ENCODE peak calls at places on chromosomes 1 and 21, in seven cellular contexts. One of them, this sample, is unnamed.

GRCh38 chr1:20720631-20721051 is 2.8 kb upstream of the KIF17 start:
- DNase-seq in stomach: no peak
- DNase-seq in endothelial cell of umbilical vein: no peak
- DNase-seq in glutamatergic neuron: no peak
- DNase-seq in fibroblast of lung: no peak
- DNase-seq in neural crest cell: no peak
- DNase-seq in cardiac fibroblast: no peak
- DNase-seq in this sample: no peak

GRCh38 chr1:55868026-55868425 is 652.9 kb upstream of the USP24 start:
- DNase-seq in stomach: no peak
- DNase-seq in endothelial cell of umbilical vein: peak
- DNase-seq in glutamatergic neuron: no peak
- DNase-seq in fibroblast of lung: peak
- DNase-seq in neural crest cell: no peak
- DNase-seq in cardiac fibroblast: peak
- DNase-seq in this sample: no peak

GRCh38 chr1:118987431-118988185 is 535 bp downstream of the TBX15 start:
- DNase-seq in stomach: no peak
- DNase-seq in endothelial cell of umbilical vein: no peak
- DNase-seq in glutamatergic neuron: peak
- DNase-seq in fibroblast of lung: no peak
- DNase-seq in neural crest cell: no peak
- DNase-seq in cardiac fibroblast: peak
- DNase-seq in this sample: no peak

GRCh38 chr1:53822931-53823330 is 15.2 kb downstream of the NDC1 start:
- DNase-seq in stomach: no peak
- DNase-seq in endothelial cell of umbilical vein: no peak
- DNase-seq in glutamatergic neuron: no peak
- DNase-seq in fibroblast of lung: no peak
- DNase-seq in neural crest cell: no peak
- DNase-seq in cardiac fibroblast: no peak
- DNase-seq in this sample: peak

GRCh38 chr1:67339623-67340343 is 32.1 kb downstream of the IL12RB2 start:
- DNase-seq in stomach: no peak
- DNase-seq in endothelial cell of umbilical vein: no peak
- DNase-seq in glutamatergic neuron: no peak
- DNase-seq in fibroblast of lung: peak
- DNase-seq in neural crest cell: no peak
- DNase-seq in cardiac fibroblast: peak
- DNase-seq in this sample: no peak

GRCh38 chr1:58898739-58899580 is 115.1 kb upstream of the JUN start:
- DNase-seq in stomach: no peak
- DNase-seq in endothelial cell of umbilical vein: peak
- DNase-seq in glutamatergic neuron: peak
- DNase-seq in fibroblast of lung: no peak
- DNase-seq in neural crest cell: no peak
- DNase-seq in cardiac fibroblast: no peak
- DNase-seq in this sample: no peak

GRCh38 chr1:184056921-184057496 is 5.5 kb downstream of the TSEN15 start:
- DNase-seq in stomach: no peak
- DNase-seq in endothelial cell of umbilical vein: no peak
- DNase-seq in glutamatergic neuron: no peak
- DNase-seq in fibroblast of lung: peak
- DNase-seq in neural crest cell: no peak
- DNase-seq in cardiac fibroblast: peak
- DNase-seq in this sample: no peak

GRCh38 chr1:152111515-152111968 is 3.7 kb downstream of the TCHH start:
- DNase-seq in stomach: no peak
- DNase-seq in endothelial cell of umbilical vein: peak
- DNase-seq in glutamatergic neuron: peak
- DNase-seq in fibroblast of lung: peak
- DNase-seq in neural crest cell: no peak
- DNase-seq in cardiac fibroblast: no peak
- DNase-seq in this sample: peak

GRCh38 chr1:235051521-235051920 is 77.1 kb downstream of the TOMM20 start:
- DNase-seq in stomach: no peak
- DNase-seq in endothelial cell of umbilical vein: no peak
- DNase-seq in glutamatergic neuron: no peak
- DNase-seq in fibroblast of lung: no peak
- DNase-seq in neural crest cell: no peak
- DNase-seq in cardiac fibroblast: no peak
- DNase-seq in this sample: no peak

GRCh38 chr21:44299458-44300261 is at the start of gene PFKL:
- DNase-seq in stomach: peak
- DNase-seq in endothelial cell of umbilical vein: peak
- DNase-seq in glutamatergic neuron: peak
- DNase-seq in fibroblast of lung: peak
- DNase-seq in neural crest cell: peak
- DNase-seq in cardiac fibroblast: peak
- DNase-seq in this sample: peak

GRCh38 chr21:27633631-27634030 is 666.7 kb upstream of the ADAMTS5 start:
- DNase-seq in stomach: no peak
- DNase-seq in endothelial cell of umbilical vein: no peak
- DNase-seq in glutamatergic neuron: no peak
- DNase-seq in fibroblast of lung: no peak
- DNase-seq in neural crest cell: no peak
- DNase-seq in cardiac fibroblast: no peak
- DNase-seq in this sample: no peak

GRCh38 chr21:36700961-36701911 is 2.3 kb downstream of the SIM2 start:
- DNase-seq in stomach: no peak
- DNase-seq in endothelial cell of umbilical vein: no peak
- DNase-seq in glutamatergic neuron: peak
- DNase-seq in fibroblast of lung: no peak
- DNase-seq in neural crest cell: peak
- DNase-seq in cardiac fibroblast: no peak
- DNase-seq in this sample: peak

GRCh38 chr1:155255243-155256100 is at the start of gene ENTREP3:
- DNase-seq in stomach: peak
- DNase-seq in endothelial cell of umbilical vein: peak
- DNase-seq in glutamatergic neuron: peak
- DNase-seq in fibroblast of lung: peak
- DNase-seq in neural crest cell: peak
- DNase-seq in cardiac fibroblast: peak
- DNase-seq in this sample: peak

GRCh38 chr1:94676686-94677085 is 135.1 kb upstream of the F3 start:
- DNase-seq in stomach: peak
- DNase-seq in endothelial cell of umbilical vein: no peak
- DNase-seq in glutamatergic neuron: no peak
- DNase-seq in fibroblast of lung: no peak
- DNase-seq in neural crest cell: no peak
- DNase-seq in cardiac fibroblast: no peak
- DNase-seq in this sample: no peak

GRCh38 chr1:197103295-197103694 is 36.2 kb upstream of the F13B start:
- DNase-seq in stomach: no peak
- DNase-seq in endothelial cell of umbilical vein: peak
- DNase-seq in glutamatergic neuron: no peak
- DNase-seq in fibroblast of lung: peak
- DNase-seq in neural crest cell: no peak
- DNase-seq in cardiac fibroblast: peak
- DNase-seq in this sample: no peak

GRCh38 chr1:36889846-36890245 is 144.5 kb downstream of the GRIK3 start:
- DNase-seq in stomach: peak
- DNase-seq in endothelial cell of umbilical vein: no peak
- DNase-seq in glutamatergic neuron: no peak
- DNase-seq in fibroblast of lung: no peak
- DNase-seq in neural crest cell: no peak
- DNase-seq in cardiac fibroblast: no peak
- DNase-seq in this sample: no peak

GRCh38 chr1:230534224-230534623 is 108.1 kb upstream of the COG2 start:
- DNase-seq in stomach: no peak
- DNase-seq in endothelial cell of umbilical vein: no peak
- DNase-seq in glutamatergic neuron: no peak
- DNase-seq in fibroblast of lung: no peak
- DNase-seq in neural crest cell: no peak
- DNase-seq in cardiac fibroblast: no peak
- DNase-seq in this sample: no peak

DNA sequence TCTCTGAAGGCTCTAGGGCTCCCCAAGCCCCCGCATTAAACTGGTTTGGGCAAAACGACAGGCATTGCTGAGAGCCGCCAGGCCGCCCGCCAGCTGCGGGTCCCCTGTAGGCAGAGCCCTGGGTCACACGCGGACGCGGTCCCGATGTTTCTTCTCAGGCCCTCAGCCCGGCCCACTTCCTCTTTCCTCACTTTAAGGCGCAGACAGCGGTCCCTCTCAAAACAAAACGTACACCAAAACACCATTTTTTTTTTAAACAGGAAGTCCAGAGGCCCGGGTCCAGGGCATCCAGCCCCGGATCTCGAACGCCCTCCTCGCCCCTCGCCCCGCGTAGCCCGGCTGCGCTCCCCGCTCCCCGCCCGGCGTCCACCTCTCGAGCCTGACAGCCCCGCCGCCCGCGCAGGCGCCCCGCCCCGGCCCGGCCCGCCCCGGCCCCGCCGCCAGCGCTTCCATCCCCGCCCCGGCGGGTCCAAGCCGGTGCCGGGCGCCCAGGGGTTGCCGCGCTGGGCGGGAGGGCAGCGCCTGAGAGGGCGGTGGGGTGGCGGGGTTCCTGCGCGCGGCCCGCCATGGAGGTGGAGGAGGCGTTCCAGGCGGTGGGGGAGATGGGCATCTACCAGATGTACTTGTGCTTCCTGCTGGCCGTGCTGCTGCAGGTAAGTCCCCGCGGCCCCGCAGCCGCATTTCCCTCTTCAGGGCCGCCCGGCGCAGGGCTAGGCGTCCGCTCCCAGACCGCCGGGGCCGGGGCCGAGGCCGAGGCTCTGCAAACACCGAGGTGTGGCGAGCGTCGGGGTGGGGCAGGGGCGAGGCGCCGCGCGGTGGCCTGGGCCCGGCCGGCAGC is at the start of gene SLC22A15:
- DNase-seq in stomach: peak
- DNase-seq in endothelial cell of umbilical vein: no peak
- DNase-seq in glutamatergic neuron: peak
- DNase-seq in fibroblast of lung: peak
- DNase-seq in neural crest cell: peak
- DNase-seq in cardiac fibroblast: peak
- DNase-seq in this sample: peak
- TF ChIP-seq CTCF in stomach: no peak
- TF ChIP-seq CTCF in endothelial cell of umbilical vein: no peak
- TF ChIP-seq CTCF in glutamatergic neuron: no peak
- TF ChIP-seq CTCF in fibroblast of lung: no peak
- TF ChIP-seq CTCF in neural crest cell: peak
- TF ChIP-seq CTCF in cardiac fibroblast: no peak
- TF ChIP-seq CTCF in this sample: no peak

GRCh38 chr1:109488201-109488600 is 4.5 kb downstream of the ATXN7L2 start:
- DNase-seq in stomach: no peak
- DNase-seq in endothelial cell of umbilical vein: no peak
- DNase-seq in glutamatergic neuron: no peak
- DNase-seq in fibroblast of lung: no peak
- DNase-seq in neural crest cell: no peak
- DNase-seq in cardiac fibroblast: no peak
- DNase-seq in this sample: no peak
- TF ChIP-seq CTCF in stomach: no peak
- TF ChIP-seq CTCF in endothelial cell of umbilical vein: no peak
- TF ChIP-seq CTCF in glutamatergic neuron: no peak
- TF ChIP-seq CTCF in fibroblast of lung: no peak
- TF ChIP-seq CTCF in neural crest cell: no peak
- TF ChIP-seq CTCF in cardiac fibroblast: peak
- TF ChIP-seq CTCF in this sample: no peak

GRCh38 chr1:50605186-50605875 is 182.1 kb upstream of the DMRTA2 start:
- DNase-seq in stomach: no peak
- DNase-seq in endothelial cell of umbilical vein: peak
- DNase-seq in glutamatergic neuron: no peak
- DNase-seq in fibroblast of lung: peak
- DNase-seq in neural crest cell: no peak
- DNase-seq in cardiac fibroblast: peak
- DNase-seq in this sample: peak
- TF ChIP-seq CTCF in stomach: peak
- TF ChIP-seq CTCF in endothelial cell of umbilical vein: peak
- TF ChIP-seq CTCF in glutamatergic neuron: peak
- TF ChIP-seq CTCF in fibroblast of lung: peak
- TF ChIP-seq CTCF in neural crest cell: peak
- TF ChIP-seq CTCF in cardiac fibroblast: peak
- TF ChIP-seq CTCF in this sample: peak

GRCh38 chr1:166915941-166916340 is 39.9 kb upstream of the TADA1 start:
- DNase-seq in stomach: no peak
- DNase-seq in endothelial cell of umbilical vein: no peak
- DNase-seq in glutamatergic neuron: no peak
- DNase-seq in fibroblast of lung: no peak
- DNase-seq in neural crest cell: no peak
- DNase-seq in cardiac fibroblast: peak
- DNase-seq in this sample: no peak
- TF ChIP-seq CTCF in stomach: no peak
- TF ChIP-seq CTCF in endothelial cell of umbilical vein: no peak
- TF ChIP-seq CTCF in glutamatergic neuron: no peak
- TF ChIP-seq CTCF in fibroblast of lung: no peak
- TF ChIP-seq CTCF in neural crest cell: no peak
- TF ChIP-seq CTCF in cardiac fibroblast: no peak
- TF ChIP-seq CTCF in this sample: no peak

GRCh38 chr1:159849972-159850371 is 12.5 kb downstream of the VSIG8 start:
- DNase-seq in stomach: no peak
- DNase-seq in endothelial cell of umbilical vein: no peak
- DNase-seq in glutamatergic neuron: no peak
- DNase-seq in fibroblast of lung: no peak
- DNase-seq in neural crest cell: no peak
- DNase-seq in cardiac fibroblast: peak
- DNase-seq in this sample: no peak

GRCh38 chr1:159854101-159854692 is 8.3 kb downstream of the VSIG8 start:
- DNase-seq in stomach: peak
- DNase-seq in endothelial cell of umbilical vein: peak
- DNase-seq in glutamatergic neuron: peak
- DNase-seq in fibroblast of lung: peak
- DNase-seq in neural crest cell: peak
- DNase-seq in cardiac fibroblast: peak
- DNase-seq in this sample: peak

GRCh38 chr1:159848316-159848715 is 14.1 kb downstream of the VSIG8 start:
- DNase-seq in stomach: no peak
- DNase-seq in endothelial cell of umbilical vein: no peak
- DNase-seq in glutamatergic neuron: no peak
- DNase-seq in fibroblast of lung: no peak
- DNase-seq in neural crest cell: no peak
- DNase-seq in cardiac fibroblast: no peak
- DNase-seq in this sample: no peak

GRCh38 chr1:159853417-159853816 is 9.0 kb downstream of the VSIG8 start:
- DNase-seq in stomach: no peak
- DNase-seq in endothelial cell of umbilical vein: no peak
- DNase-seq in glutamatergic neuron: no peak
- DNase-seq in fibroblast of lung: no peak
- DNase-seq in neural crest cell: no peak
- DNase-seq in cardiac fibroblast: peak
- DNase-seq in this sample: no peak

GRCh38 chr1:159851386-159851785 is 11.1 kb downstream of the VSIG8 start:
- DNase-seq in stomach: no peak
- DNase-seq in endothelial cell of umbilical vein: no peak
- DNase-seq in glutamatergic neuron: no peak
- DNase-seq in fibroblast of lung: no peak
- DNase-seq in neural crest cell: no peak
- DNase-seq in cardiac fibroblast: peak
- DNase-seq in this sample: no peak
- TF ChIP-seq CTCF in stomach: no peak
- TF ChIP-seq CTCF in endothelial cell of umbilical vein: no peak
- TF ChIP-seq CTCF in glutamatergic neuron: no peak
- TF ChIP-seq CTCF in fibroblast of lung: no peak
- TF ChIP-seq CTCF in neural crest cell: peak
- TF ChIP-seq CTCF in cardiac fibroblast: peak
- TF ChIP-seq CTCF in this sample: peak

DNA sequence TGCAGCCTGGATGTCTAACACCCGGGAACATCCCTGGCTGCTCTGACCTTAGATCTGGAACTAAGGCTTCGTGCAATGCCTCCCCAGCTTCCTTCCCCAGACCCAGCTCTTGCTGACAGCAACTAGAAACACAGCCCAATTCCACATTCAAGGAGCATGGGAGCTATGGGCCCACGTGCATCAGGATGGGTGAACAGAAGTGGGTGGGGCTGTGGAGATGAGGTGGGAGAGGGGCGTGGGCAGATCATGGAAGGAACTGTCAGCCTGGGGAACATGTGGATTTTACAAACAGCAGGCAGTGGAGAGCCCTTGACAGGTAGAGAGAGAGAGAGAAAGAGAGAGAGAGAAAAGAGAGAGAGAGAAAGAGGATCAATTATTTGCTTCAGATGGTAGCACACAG is 231.6 kb downstream of the MATN1 start:
- DNase-seq in stomach: no peak
- DNase-seq in endothelial cell of umbilical vein: no peak
- DNase-seq in glutamatergic neuron: no peak
- DNase-seq in fibroblast of lung: no peak
- DNase-seq in neural crest cell: no peak
- DNase-seq in cardiac fibroblast: no peak
- DNase-seq in this sample: no peak
- TF ChIP-seq CTCF in stomach: no peak
- TF ChIP-seq CTCF in endothelial cell of umbilical vein: no peak
- TF ChIP-seq CTCF in glutamatergic neuron: no peak
- TF ChIP-seq CTCF in fibroblast of lung: no peak
- TF ChIP-seq CTCF in neural crest cell: no peak
- TF ChIP-seq CTCF in cardiac fibroblast: no peak
- TF ChIP-seq CTCF in this sample: no peak